ENCODE peak calls at places on chromosomes 7 and 10, in four cellular contexts. One of them, this sample, is unnamed.

GRCh38 chr10:100508691-100509150 is 10.9 kb downstream of the SEC31B start:
- DNase-seq in cardiac fibroblast: peak
- DNase-seq in AG09309: no peak
- DNase-seq in Caco-2: peak
- DNase-seq in this sample: no peak

GRCh38 chr7:324011-324410 is 34.0 kb downstream of the FOXL3 start:
- DNase-seq in AG09309: no peak
- DNase-seq in cardiac fibroblast: no peak
- DNase-seq in Caco-2: no peak
- DNase-seq in this sample: no peak

GRCh38 chr7:157116762-157117161 is 22.0 kb upstream of the UBE3C start:
- DNase-seq in cardiac fibroblast: no peak
- DNase-seq in AG09309: no peak
- DNase-seq in Caco-2: no peak
- DNase-seq in this sample: no peak

GRCh38 chr7:41816111-41816510 is 113.2 kb upstream of the INHBA start:
- DNase-seq in cardiac fibroblast: no peak
- DNase-seq in Caco-2: no peak
- DNase-seq in AG09309: no peak
- DNase-seq in this sample: no peak

GRCh38 chr7:1906988-1907745 is 237.1 kb downstream of the ELFN1 start:
- DNase-seq in Caco-2: no peak
- DNase-seq in cardiac fibroblast: no peak
- DNase-seq in AG09309: no peak
- DNase-seq in this sample: no peak

GRCh38 chr10:100403734-100404133 is 56.7 kb downstream of the SCD start:
- DNase-seq in AG09309: no peak
- DNase-seq in Caco-2: no peak
- DNase-seq in cardiac fibroblast: no peak
- DNase-seq in this sample: no peak

GRCh38 chr10:36801660-36802059 is 323.7 kb upstream of the ANKRD30A start:
- DNase-seq in AG09309: no peak
- DNase-seq in cardiac fibroblast: no peak
- DNase-seq in Caco-2: no peak
- DNase-seq in this sample: no peak

GRCh38 chr7:57220746-57221145 is 88.5 kb upstream of the ZNF479 start:
- DNase-seq in Caco-2: no peak
- DNase-seq in cardiac fibroblast: no peak
- DNase-seq in AG09309: no peak
- DNase-seq in this sample: no peak

GRCh38 chr10:2688958-2689357 is 378.4 kb upstream of the PFKP start:
- DNase-seq in Caco-2: no peak
- DNase-seq in AG09309: no peak
- DNase-seq in cardiac fibroblast: no peak
- DNase-seq in this sample: no peak

GRCh38 chr10:93749218-93749799 is 8.4 kb upstream of the LGI1 start:
- DNase-seq in Caco-2: no peak
- DNase-seq in cardiac fibroblast: no peak
- DNase-seq in AG09309: no peak
- DNase-seq in this sample: no peak

GRCh38 chr10:28677889-28678686 is 767 bp downstream of the BAMBI start:
- DNase-seq in cardiac fibroblast: peak
- DNase-seq in Caco-2: peak
- DNase-seq in AG09309: no peak
- DNase-seq in this sample: no peak

GRCh38 chr7:133727476-133728214 is 399.5 kb upstream of the LRGUK start:
- DNase-seq in cardiac fibroblast: no peak
- DNase-seq in Caco-2: no peak
- DNase-seq in AG09309: no peak
- DNase-seq in this sample: no peak
- TF ChIP-seq CTCF in cardiac fibroblast: no peak
- TF ChIP-seq CTCF in Caco-2: no peak
- TF ChIP-seq CTCF in AG09309: no peak
- TF ChIP-seq CTCF in this sample: no peak

GRCh38 chr10:32366111-32366510 is 19.2 kb upstream of the EPC1 start:
- DNase-seq in AG09309: no peak
- DNase-seq in Caco-2: no peak
- DNase-seq in cardiac fibroblast: no peak
- DNase-seq in this sample: no peak
- H3K4me3 ChIP-seq in AG09309: no peak
- H3K4me3 ChIP-seq in Caco-2: no peak
- H3K4me3 ChIP-seq in cardiac fibroblast: no peak
- H3K4me3 ChIP-seq in this sample: no peak

GRCh38 chr7:124155400-124156022 is 122.6 kb upstream of the TMEM229A start:
- DNase-seq in cardiac fibroblast: peak
- DNase-seq in Caco-2: no peak
- DNase-seq in AG09309: no peak
- DNase-seq in this sample: no peak

DNA sequence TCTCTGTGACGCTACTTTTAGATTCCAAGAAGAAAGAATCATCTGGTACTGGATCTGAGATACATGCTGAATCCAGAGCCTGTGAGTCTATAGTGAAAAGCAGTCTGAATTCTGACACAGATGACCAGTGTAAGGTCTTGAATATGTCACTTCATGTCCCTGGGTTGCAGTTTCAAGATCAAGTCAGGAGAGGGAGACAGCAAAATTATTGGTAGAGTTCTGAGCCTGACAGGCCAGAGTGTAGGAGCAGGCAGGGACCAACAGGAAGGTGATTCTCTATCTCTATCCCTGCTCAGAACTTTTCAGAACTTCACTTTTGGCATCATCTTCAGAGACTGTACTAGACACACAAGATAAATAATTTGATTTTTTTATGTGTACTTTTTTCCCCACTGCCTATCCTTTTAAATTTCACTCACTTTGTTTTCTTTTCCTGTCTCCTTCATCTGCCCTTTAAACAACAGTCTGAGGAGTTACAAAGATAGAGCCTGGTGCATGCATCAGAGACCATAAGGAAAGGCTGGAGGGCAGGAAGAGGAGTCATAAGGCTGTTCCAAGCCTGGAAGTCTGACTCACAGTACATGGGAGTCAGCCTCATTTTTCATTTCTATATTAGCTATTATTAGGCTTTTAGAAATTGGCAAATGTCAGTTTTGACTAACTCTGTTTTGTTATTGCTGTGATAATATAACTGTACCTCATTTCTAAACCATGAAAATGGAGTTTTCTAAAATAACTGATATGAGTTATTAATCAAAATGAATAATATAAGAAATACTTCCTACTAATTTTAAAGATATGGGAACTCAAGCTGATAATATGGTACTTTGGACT is 120.2 kb upstream of the TMEM229A start:
- DNase-seq in Caco-2: peak
- DNase-seq in cardiac fibroblast: peak
- DNase-seq in AG09309: no peak
- DNase-seq in this sample: no peak
- TF ChIP-seq CTCF in Caco-2: peak
- TF ChIP-seq CTCF in cardiac fibroblast: peak
- TF ChIP-seq CTCF in AG09309: no peak
- TF ChIP-seq CTCF in this sample: peak

GRCh38 chr7:30322656-30323355 is 38.4 kb downstream of the ZNRF2 start:
- DNase-seq in AG09309: no peak
- DNase-seq in Caco-2: no peak
- DNase-seq in cardiac fibroblast: no peak
- DNase-seq in this sample: no peak

GRCh38 chr7:30321089-30321991 is 36.9 kb downstream of the ZNRF2 start:
- DNase-seq in cardiac fibroblast: peak
- DNase-seq in Caco-2: no peak
- DNase-seq in AG09309: no peak
- DNase-seq in this sample: no peak

GRCh38 chr7:30327813-30328212 is 43.4 kb downstream of the ZNRF2 start:
- DNase-seq in Caco-2: no peak
- DNase-seq in cardiac fibroblast: peak
- DNase-seq in AG09309: no peak
- DNase-seq in this sample: no peak

GRCh38 chr7:30320392-30320791 is 36.0 kb downstream of the ZNRF2 start:
- DNase-seq in cardiac fibroblast: no peak
- DNase-seq in Caco-2: no peak
- DNase-seq in AG09309: no peak
- DNase-seq in this sample: no peak

GRCh38 chr7:30321992-30322637 is 37.7 kb downstream of the ZNRF2 start:
- DNase-seq in AG09309: no peak
- DNase-seq in Caco-2: no peak
- DNase-seq in cardiac fibroblast: peak
- DNase-seq in this sample: no peak
- H3K4me3 ChIP-seq in AG09309: peak
- H3K4me3 ChIP-seq in Caco-2: no peak
- H3K4me3 ChIP-seq in cardiac fibroblast: peak
- H3K4me3 ChIP-seq in this sample: no peak

GRCh38 chr7:109868215-109868614 is 1222.7 kb upstream of the LRRN3 start:
- DNase-seq in cardiac fibroblast: no peak
- DNase-seq in AG09309: no peak
- DNase-seq in Caco-2: no peak
- DNase-seq in this sample: no peak
- TF ChIP-seq CTCF in cardiac fibroblast: no peak
- TF ChIP-seq CTCF in AG09309: no peak
- TF ChIP-seq CTCF in Caco-2: no peak
- TF ChIP-seq CTCF in this sample: no peak

GRCh38 chr7:128830231-128831177 is at the start of gene FLNC:
- DNase-seq in AG09309: no peak
- DNase-seq in cardiac fibroblast: peak
- DNase-seq in Caco-2: peak
- DNase-seq in this sample: no peak
- H3K4me3 ChIP-seq in AG09309: peak
- H3K4me3 ChIP-seq in cardiac fibroblast: peak
- H3K4me3 ChIP-seq in Caco-2: peak
- H3K4me3 ChIP-seq in this sample: peak

DNA sequence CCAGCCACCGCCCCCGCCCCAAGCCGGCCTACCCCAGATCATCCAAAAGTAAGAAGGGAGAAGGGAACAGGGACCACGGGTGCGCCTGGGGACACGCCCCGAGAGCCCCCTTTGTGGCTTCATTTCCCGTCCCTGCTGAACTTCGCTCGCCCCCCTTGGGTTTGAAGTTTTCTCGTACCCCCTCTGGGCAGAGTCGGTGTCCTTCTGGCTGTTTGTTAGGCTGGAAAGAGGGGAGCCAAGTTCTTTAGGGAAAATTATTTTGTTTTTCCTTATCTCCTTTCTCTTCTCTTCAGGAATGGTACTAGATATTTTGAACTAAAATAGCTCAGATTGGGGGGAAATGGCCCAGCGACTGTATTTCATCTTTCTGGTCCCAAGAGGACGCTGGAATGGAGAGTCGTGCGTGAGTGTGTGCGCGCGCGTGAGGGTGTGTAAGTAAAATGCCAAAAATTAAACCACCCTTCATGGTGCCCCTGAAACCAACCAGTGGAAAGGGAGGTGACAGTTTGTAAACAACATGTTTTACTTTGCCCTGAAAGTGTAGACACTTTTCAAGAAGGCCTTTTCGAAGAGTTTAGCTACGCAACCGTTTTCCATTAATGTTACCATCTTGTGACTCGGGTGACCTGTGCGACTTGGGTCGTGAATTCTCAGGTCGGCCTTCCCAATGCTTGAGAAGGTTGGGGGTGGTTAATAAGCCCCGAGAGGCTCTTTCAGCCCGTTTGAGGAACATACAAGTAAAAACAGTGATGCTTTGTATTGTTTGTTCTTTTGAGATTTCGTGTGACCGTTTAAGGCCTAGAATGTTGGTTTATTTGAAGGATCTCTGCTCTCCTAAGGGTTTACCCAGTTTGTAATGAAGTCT is 694 bp downstream of the RBM20 start:
- DNase-seq in AG09309: no peak
- DNase-seq in cardiac fibroblast: no peak
- DNase-seq in Caco-2: no peak
- DNase-seq in this sample: no peak
- TF ChIP-seq CTCF in AG09309: no peak
- TF ChIP-seq CTCF in cardiac fibroblast: no peak
- TF ChIP-seq CTCF in Caco-2: no peak
- TF ChIP-seq CTCF in this sample: no peak

DNA sequence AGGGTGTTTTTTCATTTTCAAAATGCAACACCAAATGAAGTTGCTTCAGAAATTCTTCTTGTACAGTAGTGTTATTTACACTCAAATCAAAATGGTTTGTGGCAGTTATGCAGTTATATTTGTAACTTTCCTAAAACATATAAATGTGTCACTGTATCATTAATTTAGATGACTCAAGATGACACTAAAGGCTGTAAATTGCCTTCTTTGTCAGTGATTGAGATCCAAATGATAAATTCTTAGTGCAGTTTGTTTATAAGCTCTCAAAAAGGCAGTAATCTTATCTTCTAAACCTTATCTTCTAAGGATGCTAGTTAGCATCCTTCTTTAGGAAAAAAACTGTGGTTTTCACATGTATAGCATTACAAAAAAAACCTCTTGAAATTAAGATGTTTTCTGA is 12.6 kb downstream of the UMAD1 start:
- DNase-seq in cardiac fibroblast: no peak
- DNase-seq in AG09309: no peak
- DNase-seq in Caco-2: no peak
- DNase-seq in this sample: no peak
- H3K4me3 ChIP-seq in cardiac fibroblast: no peak
- H3K4me3 ChIP-seq in AG09309: no peak
- H3K4me3 ChIP-seq in Caco-2: no peak
- H3K4me3 ChIP-seq in this sample: no peak